ENCODE peak calls at places on chromosomes 4 and X, in ten cellular contexts. X is AG08396; I is stimulated activated CD8-positive, alpha-beta memory T cell treated with anti-CD3 and anti-CD28 coated beads, Interleukin-7, amount 100 ng/mL, for 24 hours; C is ELR; E is HL-60; R is CMK; B is epithelial cell of esophagus; N is type B pancreatic cell; D is foreskin keratinocyte; F is astrocyte of the cerebellum. G is an unnamed sample.

GRCh38 chr4:99832313-99832712 is 15.7 kb downstream of the DAPP1 start:
- DNase-seq in X (no peak), I (no peak), C (no peak), E (no peak), R (no peak), B (no peak), N (no peak), D (no peak), F (no peak), G (no peak)

GRCh38 chrX:110268875-110269274 is 49.0 kb downstream of the AMMECR1 start:
- DNase-seq in X (no peak), I (no peak), C (no peak), E (no peak), R (no peak), B (no peak), N (no peak), D (no peak), F (no peak), G (no peak)

GRCh38 chrX:452598-452997 is 65.9 kb upstream of the PPP2R3B start:
- DNase-seq in X (no peak), I (no peak), C (no peak), E (no peak), R (no peak), B (no peak), N (no peak), D (no peak), F (no peak), G (no peak)

GRCh38 chr4:156547891-156548290 is 423.7 kb downstream of the PDGFC start:
- DNase-seq in X (no peak), I (no peak), C (peak; percentile 34), E (no peak), R (no peak), B (no peak), N (no peak), D (no peak), F (no peak), G (no peak)

GRCh38 chrX:15930585-15930984 is 76.0 kb upstream of the AP1S2 start:
- DNase-seq in X (peak; percentile 25), I (no peak), C (peak; percentile 55), E (no peak), R (no peak), B (peak; percentile 46), N (no peak), D (no peak), F (peak; percentile 29), G (no peak)

GRCh38 chr4:55184600-55185523 is 59.5 kb upstream of the KDR start:
- DNase-seq in X (no peak), I (no peak), C (peak; percentile 15), E (peak; percentile 19), R (no peak), B (peak; percentile 82), N (no peak), D (peak; percentile 8), F (no peak), G (no peak)

GRCh38 chr4:146585761-146586333 is 52.8 kb upstream of the POU4F2 start:
- DNase-seq in X (peak; percentile 22), I (no peak), C (peak; percentile 66), E (peak; percentile 50), R (no peak), B (peak; percentile 56), N (no peak), D (no peak), F (no peak), G (peak; percentile 51)

GRCh38 chr4:57064811-57065711 is 45.1 kb downstream of the IGFBP7 start:
- DNase-seq in X (peak; percentile 48), I (no peak), C (peak; percentile 86), E (no peak), R (no peak), B (peak; percentile 58), N (no peak), D (no peak), F (peak; percentile 93), G (peak; percentile 88)

GRCh38 chr4:87633239-87633638 is 16.8 kb upstream of the DMP1 start:
- DNase-seq in X (no peak), I (no peak), C (peak; percentile 8), E (no peak), R (no peak), B (peak; percentile 7), N (no peak), D (no peak), F (peak; percentile 55), G (peak; percentile 45)

GRCh38 chr4:127236875-127237274 is 395.9 kb upstream of the INTU start:
- DNase-seq in X (peak; percentile 29), I (no peak), C (no peak), E (no peak), R (no peak), B (no peak), N (no peak), D (no peak), F (no peak), G (no peak)

GRCh38 chrX:96729053-96729452 is 44.4 kb downstream of the DIAPH2 start:
- DNase-seq in X (no peak), I (no peak), C (no peak), E (no peak), R (no peak), B (no peak), N (no peak), D (no peak), F (no peak), G (no peak)

GRCh38 chr4:129614581-129614980 is 518.6 kb downstream of the C4orf33 start:
- DNase-seq in X (no peak), I (no peak), C (no peak), E (no peak), R (no peak), B (no peak), N (no peak), D (no peak), F (no peak), G (no peak)

GRCh38 chrX:120260369-120260768 is 9.8 kb downstream of the ZBTB33 start:
- DNase-seq in X (no peak), I (no peak), C (no peak), E (no peak), R (no peak), B (peak; percentile 88), N (no peak), D (peak; percentile 62), F (no peak), G (no peak)

GRCh38 chrX:16516473-16516872 is 133.5 kb upstream of the S100G start:
- DNase-seq in X (no peak), I (no peak), C (no peak), E (no peak), R (no peak), B (no peak), N (no peak), D (no peak), F (no peak), G (no peak)

GRCh38 chrX:71911023-71911730 is 532 bp downstream of the NHSL2 start:
- DNase-seq in X (no peak), I (peak; percentile 1), C (peak; percentile 13), E (no peak), R (no peak), B (peak; percentile 2), N (no peak), D (no peak), F (no peak), G (no peak)

GRCh38 chr4:188417181-188417580 is 277.9 kb downstream of the TRIML1 start:
- DNase-seq in X (no peak), I (no peak), C (no peak), E (peak; percentile 4), R (no peak), B (peak; percentile 52), N (no peak), D (no peak), F (no peak), G (no peak)

GRCh38 chr4:164212134-164212533 is 541.8 kb upstream of the SMIM31 start:
- DNase-seq in X (no peak), I (no peak), C (peak; percentile 24), E (no peak), R (no peak), B (peak; percentile 83), N (no peak), D (peak; percentile 47), F (no peak), G (no peak)

GRCh38 chrX:70279081-70279480 is 2.9 kb upstream of the RAB41 start:
- DNase-seq in X (no peak), I (no peak), C (no peak), E (no peak), R (no peak), B (no peak), N (no peak), D (no peak), F (no peak), G (no peak)

GRCh38 chrX:103157511-103158316 is 57.2 kb upstream of the BEX4 start:
- DNase-seq in X (peak; percentile 49), I (no peak), C (peak; percentile 51), E (peak; percentile 61), R (no peak), B (peak; percentile 33), N (no peak), D (no peak), F (peak; percentile 5), G (no peak)

GRCh38 chr4:158461336-158461735 is 60.3 kb upstream of the RXFP1 start:
- DNase-seq in X (no peak), I (no peak), C (no peak), E (no peak), R (no peak), B (peak; percentile 85), N (no peak), D (peak; percentile 82), F (no peak), G (no peak)

GRCh38 chrX:68307767-68308166 is 125.5 kb downstream of the OPHN1 start:
- DNase-seq in X (peak; percentile 22), I (no peak), C (peak; percentile 84), E (no peak), R (no peak), B (peak; percentile 87), N (no peak), D (peak; percentile 82), F (peak; percentile 83), G (peak; percentile 23)

GRCh38 chr4:117001077-117001476 is 84.3 kb downstream of the TRAM1L1 start:
- DNase-seq in X (no peak), I (no peak), C (no peak), E (no peak), R (no peak), B (no peak), N (no peak), D (no peak), F (no peak), G (no peak)

GRCh38 chrX:139429913-139430312 is 100.6 kb upstream of the F9 start:
- DNase-seq in X (no peak), I (no peak), C (no peak), E (no peak), R (no peak), B (peak; percentile 23), N (no peak), D (no peak), F (peak; percentile 5), G (no peak)

GRCh38 chr4:15809473-15809872 is 31.3 kb downstream of the CD38 start:
- DNase-seq in X (no peak), I (no peak), C (no peak), E (peak; percentile 15), R (no peak), B (no peak), N (no peak), D (no peak), F (no peak), G (no peak)

G was measured in HS-27A.